ENCODE peak calls at places on chromosomes 4 and X, in nine cellular contexts. One of them, this sample, is unnamed.

GRCh38 chrX:20315140-20315539 is 48.4 kb upstream of the RPS6KA3 start:
- DNase-seq in HFF-Myc: no peak
- DNase-seq in tibial nerve: no peak
- DNase-seq in kidney epithelial cell: no peak
- DNase-seq in epithelial cell of esophagus: peak
- DNase-seq in neural progenitor cell: no peak
- DNase-seq in lower lobe of right lung: no peak
- DNase-seq in ovary: no peak
- DNase-seq in tibial artery: no peak
- DNase-seq in this sample: peak

GRCh38 chr4:23631255-23631950 is 258.4 kb downstream of the PPARGC1A start:
- DNase-seq in HFF-Myc: no peak
- DNase-seq in tibial nerve: no peak
- DNase-seq in kidney epithelial cell: no peak
- DNase-seq in epithelial cell of esophagus: peak
- DNase-seq in neural progenitor cell: no peak
- DNase-seq in lower lobe of right lung: no peak
- DNase-seq in ovary: no peak
- DNase-seq in tibial artery: no peak
- DNase-seq in this sample: no peak

GRCh38 chr4:37951465-37952352 is 8.5 kb upstream of the PTTG2 start:
- DNase-seq in HFF-Myc: no peak
- DNase-seq in tibial nerve: no peak
- DNase-seq in kidney epithelial cell: no peak
- DNase-seq in epithelial cell of esophagus: no peak
- DNase-seq in neural progenitor cell: no peak
- DNase-seq in lower lobe of right lung: no peak
- DNase-seq in ovary: no peak
- DNase-seq in tibial artery: peak
- DNase-seq in this sample: no peak

GRCh38 chr4:8199594-8200301 is 658 bp downstream of the SH3TC1 start:
- DNase-seq in HFF-Myc: no peak
- DNase-seq in tibial nerve: no peak
- DNase-seq in kidney epithelial cell: no peak
- DNase-seq in epithelial cell of esophagus: peak
- DNase-seq in neural progenitor cell: no peak
- DNase-seq in lower lobe of right lung: no peak
- DNase-seq in ovary: no peak
- DNase-seq in tibial artery: no peak
- DNase-seq in this sample: peak

GRCh38 chr4:98630804-98631454 is 27.5 kb downstream of the TSPAN5 start:
- DNase-seq in HFF-Myc: no peak
- DNase-seq in tibial nerve: no peak
- DNase-seq in kidney epithelial cell: no peak
- DNase-seq in epithelial cell of esophagus: no peak
- DNase-seq in neural progenitor cell: no peak
- DNase-seq in lower lobe of right lung: no peak
- DNase-seq in ovary: no peak
- DNase-seq in tibial artery: no peak
- DNase-seq in this sample: no peak

GRCh38 chr4:48081196-48081595 is 52.9 kb downstream of the TXK start:
- DNase-seq in HFF-Myc: no peak
- DNase-seq in tibial nerve: no peak
- DNase-seq in kidney epithelial cell: no peak
- DNase-seq in epithelial cell of esophagus: no peak
- DNase-seq in neural progenitor cell: no peak
- DNase-seq in lower lobe of right lung: no peak
- DNase-seq in ovary: no peak
- DNase-seq in tibial artery: no peak
- DNase-seq in this sample: no peak

GRCh38 chr4:119081943-119082342 is 53.7 kb upstream of the MYOZ2 start:
- DNase-seq in HFF-Myc: no peak
- DNase-seq in tibial nerve: no peak
- DNase-seq in kidney epithelial cell: no peak
- DNase-seq in epithelial cell of esophagus: no peak
- DNase-seq in neural progenitor cell: no peak
- DNase-seq in lower lobe of right lung: peak
- DNase-seq in ovary: no peak
- DNase-seq in tibial artery: no peak
- DNase-seq in this sample: no peak

GRCh38 chrX:120604359-120604782 is 470 bp downstream of the MCTS1 start:
- DNase-seq in HFF-Myc: peak
- DNase-seq in tibial nerve: no peak
- DNase-seq in kidney epithelial cell: no peak
- DNase-seq in epithelial cell of esophagus: peak
- DNase-seq in neural progenitor cell: peak
- DNase-seq in lower lobe of right lung: no peak
- DNase-seq in ovary: no peak
- DNase-seq in tibial artery: no peak
- DNase-seq in this sample: peak

GRCh38 chrX:53287493-53288138 is 6.2 kb upstream of the IQSEC2 start:
- DNase-seq in HFF-Myc: peak
- DNase-seq in tibial nerve: peak
- DNase-seq in kidney epithelial cell: no peak
- DNase-seq in epithelial cell of esophagus: peak
- DNase-seq in neural progenitor cell: no peak
- DNase-seq in lower lobe of right lung: peak
- DNase-seq in ovary: peak
- DNase-seq in tibial artery: peak
- DNase-seq in this sample: peak

GRCh38 chr4:124686279-124686678 is 26.3 kb downstream of the ANKRD50 start:
- DNase-seq in HFF-Myc: no peak
- DNase-seq in tibial nerve: no peak
- DNase-seq in kidney epithelial cell: no peak
- DNase-seq in epithelial cell of esophagus: no peak
- DNase-seq in neural progenitor cell: peak
- DNase-seq in lower lobe of right lung: no peak
- DNase-seq in ovary: no peak
- DNase-seq in tibial artery: no peak
- DNase-seq in this sample: no peak
- TF ChIP-seq CTCF in HFF-Myc: no peak
- TF ChIP-seq CTCF in tibial nerve: no peak
- TF ChIP-seq CTCF in kidney epithelial cell: no peak
- TF ChIP-seq CTCF in epithelial cell of esophagus: no peak
- TF ChIP-seq CTCF in neural progenitor cell: no peak
- TF ChIP-seq CTCF in lower lobe of right lung: no peak
- TF ChIP-seq CTCF in ovary: no peak
- TF ChIP-seq CTCF in tibial artery: no peak
- TF ChIP-seq CTCF in this sample: no peak

DNA sequence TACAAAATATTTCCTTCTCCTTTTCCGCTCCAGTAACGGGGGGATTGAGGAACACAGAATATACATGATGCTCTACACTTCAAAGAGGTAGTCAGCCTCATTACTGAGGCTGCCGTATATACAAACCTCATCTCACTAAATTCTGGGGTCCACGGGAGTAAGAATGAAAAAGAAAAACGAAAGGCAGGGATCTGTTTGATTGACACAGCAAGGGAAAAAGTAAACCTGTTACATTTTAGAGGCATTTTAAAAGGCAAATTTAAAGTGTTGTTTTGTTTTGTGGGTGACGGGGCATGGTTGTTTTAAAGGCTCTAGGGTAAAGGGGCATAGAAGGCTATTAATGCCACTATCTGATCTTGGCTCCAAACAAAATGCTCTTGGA is 2.9 kb upstream of the PCDH10 start:
- DNase-seq in HFF-Myc: no peak
- DNase-seq in tibial nerve: no peak
- DNase-seq in kidney epithelial cell: no peak
- DNase-seq in epithelial cell of esophagus: no peak
- DNase-seq in neural progenitor cell: no peak
- DNase-seq in lower lobe of right lung: no peak
- DNase-seq in ovary: no peak
- DNase-seq in tibial artery: no peak
- DNase-seq in this sample: no peak
- H3K4me3 ChIP-seq in HFF-Myc: peak
- H3K4me3 ChIP-seq in tibial nerve: peak
- H3K4me3 ChIP-seq in kidney epithelial cell: peak
- H3K4me3 ChIP-seq in epithelial cell of esophagus: no peak
- H3K4me3 ChIP-seq in neural progenitor cell: peak
- H3K4me3 ChIP-seq in lower lobe of right lung: peak
- H3K4me3 ChIP-seq in ovary: no peak
- H3K4me3 ChIP-seq in tibial artery: peak
- H3K4me3 ChIP-seq in this sample: no peak

GRCh38 chrX:153769158-153769864 is 5.3 kb downstream of the PLXNB3 start:
- DNase-seq in HFF-Myc: no peak
- DNase-seq in tibial nerve: no peak
- DNase-seq in kidney epithelial cell: no peak
- DNase-seq in epithelial cell of esophagus: no peak
- DNase-seq in neural progenitor cell: no peak
- DNase-seq in lower lobe of right lung: no peak
- DNase-seq in ovary: peak
- DNase-seq in tibial artery: no peak
- DNase-seq in this sample: peak

GRCh38 chrX:153769865-153770605 is 6.0 kb downstream of the PLXNB3 start:
- DNase-seq in HFF-Myc: no peak
- DNase-seq in tibial nerve: no peak
- DNase-seq in kidney epithelial cell: no peak
- DNase-seq in epithelial cell of esophagus: no peak
- DNase-seq in neural progenitor cell: no peak
- DNase-seq in lower lobe of right lung: no peak
- DNase-seq in ovary: peak
- DNase-seq in tibial artery: no peak
- DNase-seq in this sample: peak

GRCh38 chrX:153766871-153767673 is 3.0 kb downstream of the PLXNB3 start:
- DNase-seq in HFF-Myc: no peak
- DNase-seq in tibial nerve: no peak
- DNase-seq in kidney epithelial cell: no peak
- DNase-seq in epithelial cell of esophagus: no peak
- DNase-seq in neural progenitor cell: no peak
- DNase-seq in lower lobe of right lung: peak
- DNase-seq in ovary: peak
- DNase-seq in tibial artery: no peak
- DNase-seq in this sample: peak

GRCh38 chrX:153767674-153768055 is 3.6 kb downstream of the PLXNB3 start:
- DNase-seq in HFF-Myc: no peak
- DNase-seq in tibial nerve: no peak
- DNase-seq in kidney epithelial cell: no peak
- DNase-seq in epithelial cell of esophagus: no peak
- DNase-seq in neural progenitor cell: no peak
- DNase-seq in lower lobe of right lung: no peak
- DNase-seq in ovary: peak
- DNase-seq in tibial artery: no peak
- DNase-seq in this sample: no peak

DNA sequence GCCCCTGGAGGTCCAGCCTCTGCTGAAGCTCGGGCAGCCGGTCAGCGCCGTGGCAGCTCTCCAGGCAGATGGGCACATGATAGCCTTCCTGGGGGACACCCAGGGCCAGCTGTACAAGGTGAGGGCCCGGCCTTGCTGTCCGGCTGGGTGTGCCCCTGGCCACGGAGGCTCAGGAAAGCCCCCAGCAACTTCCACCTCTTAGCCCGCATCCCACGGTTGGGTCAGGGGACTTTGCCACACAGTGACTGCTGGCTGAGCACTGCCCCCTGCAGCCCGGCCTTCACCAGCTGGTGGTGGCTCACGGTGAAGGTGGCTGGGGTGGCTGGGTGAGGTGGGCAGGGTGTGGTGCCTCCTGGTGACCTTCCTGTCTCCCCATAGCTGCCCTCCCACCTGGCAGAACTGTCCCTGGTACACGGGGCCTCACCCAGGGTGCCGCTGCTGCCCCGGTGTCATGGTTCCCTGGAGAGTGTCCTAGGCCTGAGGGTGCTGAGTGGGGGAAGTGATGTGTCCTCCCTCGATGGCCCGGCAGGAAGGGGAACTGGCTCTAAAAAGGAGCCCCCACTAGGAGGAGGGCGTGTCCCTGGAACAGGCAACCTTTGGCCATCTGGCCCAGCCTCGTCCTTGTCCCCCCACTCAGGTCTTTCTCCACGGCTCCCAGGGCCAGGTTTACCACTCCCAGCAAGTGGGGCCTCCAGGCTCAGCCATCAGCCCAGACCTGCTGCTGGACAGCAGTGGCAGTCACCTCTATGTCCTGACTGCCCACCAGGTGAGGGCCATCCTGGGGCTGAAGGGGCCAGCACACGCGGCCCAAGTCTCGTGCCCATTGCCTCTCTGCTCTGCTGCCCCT is 4.5 kb downstream of the PLXNB3 start:
- DNase-seq in HFF-Myc: no peak
- DNase-seq in tibial nerve: no peak
- DNase-seq in kidney epithelial cell: no peak
- DNase-seq in epithelial cell of esophagus: no peak
- DNase-seq in neural progenitor cell: no peak
- DNase-seq in lower lobe of right lung: peak
- DNase-seq in ovary: peak
- DNase-seq in tibial artery: no peak
- DNase-seq in this sample: peak
- TF ChIP-seq CTCF in HFF-Myc: no peak
- TF ChIP-seq CTCF in tibial nerve: no peak
- TF ChIP-seq CTCF in kidney epithelial cell: no peak
- TF ChIP-seq CTCF in epithelial cell of esophagus: no peak
- TF ChIP-seq CTCF in neural progenitor cell: no peak
- TF ChIP-seq CTCF in lower lobe of right lung: no peak
- TF ChIP-seq CTCF in ovary: no peak
- TF ChIP-seq CTCF in tibial artery: no peak
- TF ChIP-seq CTCF in this sample: peak

GRCh38 chrX:129981752-129982299 is 609 bp upstream of the BCORL1 start:
- DNase-seq in HFF-Myc: no peak
- DNase-seq in tibial nerve: no peak
- DNase-seq in kidney epithelial cell: no peak
- DNase-seq in epithelial cell of esophagus: no peak
- DNase-seq in neural progenitor cell: no peak
- DNase-seq in lower lobe of right lung: no peak
- DNase-seq in ovary: no peak
- DNase-seq in tibial artery: no peak
- DNase-seq in this sample: no peak

GRCh38 chrX:129980043-129980442 is 2.4 kb upstream of the BCORL1 start:
- DNase-seq in HFF-Myc: no peak
- DNase-seq in tibial nerve: peak
- DNase-seq in kidney epithelial cell: no peak
- DNase-seq in epithelial cell of esophagus: no peak
- DNase-seq in neural progenitor cell: peak
- DNase-seq in lower lobe of right lung: peak
- DNase-seq in ovary: peak
- DNase-seq in tibial artery: no peak
- DNase-seq in this sample: peak

GRCh38 chrX:129982300-129983246 is at the start of gene BCORL1:
- DNase-seq in HFF-Myc: peak
- DNase-seq in tibial nerve: peak
- DNase-seq in kidney epithelial cell: peak
- DNase-seq in epithelial cell of esophagus: peak
- DNase-seq in neural progenitor cell: peak
- DNase-seq in lower lobe of right lung: peak
- DNase-seq in ovary: peak
- DNase-seq in tibial artery: peak
- DNase-seq in this sample: peak

GRCh38 chrX:129980540-129981206 is 1.8 kb upstream of the BCORL1 start:
- DNase-seq in HFF-Myc: no peak
- DNase-seq in tibial nerve: peak
- DNase-seq in kidney epithelial cell: no peak
- DNase-seq in epithelial cell of esophagus: no peak
- DNase-seq in neural progenitor cell: peak
- DNase-seq in lower lobe of right lung: peak
- DNase-seq in ovary: peak
- DNase-seq in tibial artery: peak
- DNase-seq in this sample: peak

DNA sequence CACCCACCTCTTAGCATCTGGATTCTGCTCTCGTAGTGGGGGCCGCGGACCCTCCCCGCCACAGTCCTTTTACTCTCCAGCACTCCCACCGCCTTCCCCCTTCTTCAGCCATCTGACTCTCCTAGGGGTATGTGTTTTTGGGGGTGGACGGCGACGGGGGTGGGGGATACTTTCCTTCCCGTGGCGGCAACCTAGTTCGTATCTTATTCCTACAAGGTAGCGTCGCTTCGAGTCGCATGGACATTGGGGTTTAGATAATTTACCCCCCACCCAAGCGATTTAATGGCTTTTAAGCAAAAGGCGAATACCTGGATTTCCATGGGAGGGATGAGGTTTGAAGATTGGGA is 1.3 kb upstream of the BCORL1 start:
- DNase-seq in HFF-Myc: no peak
- DNase-seq in tibial nerve: peak
- DNase-seq in kidney epithelial cell: no peak
- DNase-seq in epithelial cell of esophagus: no peak
- DNase-seq in neural progenitor cell: no peak
- DNase-seq in lower lobe of right lung: no peak
- DNase-seq in ovary: no peak
- DNase-seq in tibial artery: no peak
- DNase-seq in this sample: no peak
- H3K4me3 ChIP-seq in HFF-Myc: no peak
- H3K4me3 ChIP-seq in tibial nerve: no peak
- H3K4me3 ChIP-seq in kidney epithelial cell: peak
- H3K4me3 ChIP-seq in epithelial cell of esophagus: no peak
- H3K4me3 ChIP-seq in neural progenitor cell: no peak
- H3K4me3 ChIP-seq in lower lobe of right lung: no peak
- H3K4me3 ChIP-seq in ovary: peak
- H3K4me3 ChIP-seq in tibial artery: no peak
- H3K4me3 ChIP-seq in this sample: peak